ENCODE peak calls at places on chromosome 12, in seven cellular contexts. J is GM12864, O is astrocyte of the spinal cord, Z is RPMI7951, H is hypothalamus, X is renal cortical epithelial cell, E is left lobe of liver. I is an unnamed sample.
A peak's percentile ranks its signal among the peaks of the same experiment; 100 is the strongest.

GRCh38 chr12:47377414-47378221 is 297.9 kb upstream of the AMIGO2 start:
- DNase-seq in X (peak; percentile 76), O (peak; percentile 99), J (no peak), Z (peak; percentile 97), E (no peak), H (peak; percentile 16), I (peak; percentile 49)

GRCh38 chr12:89051065-89051677 is 301.1 kb downstream of the DUSP6 start:
- DNase-seq in J (no peak), E (no peak), H (no peak), Z (peak; percentile 60), X (peak; percentile 75), O (peak; percentile 72), I (no peak)

GRCh38 chr12:77239617-77240016 is 174.2 kb upstream of the E2F7 start:
- DNase-seq in O (no peak), Z (no peak), H (no peak), E (no peak), J (no peak), X (no peak), I (no peak)

GRCh38 chr12:60216226-60216625 is 620.4 kb downstream of the SLC16A7 start:
- DNase-seq in J (no peak), H (no peak), Z (no peak), O (no peak), X (no peak), E (no peak), I (no peak)

GRCh38 chr12:93645702-93646101 is 31.5 kb upstream of the CRADD start:
- DNase-seq in X (peak; percentile 29), J (no peak), H (no peak), O (peak; percentile 63), Z (peak; percentile 44), E (no peak), I (no peak)

GRCh38 chr12:91133871-91134270 is 22.6 kb upstream of the LUM start:
- DNase-seq in H (no peak), O (peak; percentile 76), J (no peak), E (no peak), X (peak; percentile 32), Z (peak; percentile 48), I (no peak)

GRCh38 chr12:74488134-74488533 is 49.5 kb upstream of the ATXN7L3B start:
- DNase-seq in H (no peak), E (no peak), X (no peak), O (no peak), J (no peak), Z (no peak), I (no peak)

GRCh38 chr12:55681142-55682077 is 26.3 kb downstream of the ITGA7 start:
- DNase-seq in Z (peak; percentile 85), J (no peak), X (peak; percentile 90), E (peak; percentile 93), O (peak; percentile 39), H (peak; percentile 24), I (no peak)

GRCh38 chr12:46959484-46959883 is 119.9 kb upstream of the PCED1B start:
- DNase-seq in H (no peak), X (peak; percentile 97), J (no peak), E (no peak), O (peak; percentile 75), Z (peak; percentile 91), I (no peak)

GRCh38 chr12:63098851-63099250 is 52.1 kb downstream of the AVPR1A start:
- DNase-seq in O (no peak), H (no peak), J (no peak), E (no peak), X (peak; percentile 26), Z (no peak), I (no peak)

GRCh38 chr12:71220295-71220694 is 62.5 kb upstream of the TSPAN8 start:
- DNase-seq in J (no peak), H (no peak), O (no peak), E (no peak), X (no peak), Z (no peak), I (no peak)

GRCh38 chr12:94941440-94941862 is 62.0 kb downstream of the NDUFA12 start:
- DNase-seq in X (peak; percentile 41), Z (peak; percentile 60), O (peak; percentile 83), H (no peak), J (peak; percentile 13), E (no peak), I (peak; percentile 3)

GRCh38 chr12:65608319-65608916 is 215.9 kb upstream of the HMGA2 start:
- DNase-seq in X (no peak), H (no peak), Z (peak; percentile 68), E (no peak), O (peak; percentile 56), J (no peak), I (no peak)

GRCh38 chr12:79098530-79098929 is 234.0 kb downstream of the SYT1 start:
- DNase-seq in H (no peak), X (no peak), O (peak; percentile 40), E (no peak), Z (peak; percentile 4), J (no peak), I (no peak)

GRCh38 chr12:26646571-26646970 is 186.4 kb downstream of the ITPR2 start:
- DNase-seq in O (no peak), Z (no peak), J (no peak), X (no peak), E (no peak), H (no peak), I (no peak)

I was measured in GOT3.